ENCODE peak calls at places on chromosome 15, in seven cellular contexts. One of them, this sample, is unnamed.

GRCh38 chr15:100383302-100384107 is 41.7 kb upstream of the ADAMTS17 start:
- DNase-seq in IMR-90: no peak
- DNase-seq in uterus: peak; percentile 18
- DNase-seq in stomach: no peak
- DNase-seq in A549: peak; percentile 64
- DNase-seq in prostate gland: peak; percentile 23
- DNase-seq in adrenal gland: peak; percentile 51
- DNase-seq in this sample: peak; percentile 52

GRCh38 chr15:64013179-64014043 is 32.9 kb downstream of the DAPK2 start:
- DNase-seq in IMR-90: no peak
- DNase-seq in uterus: no peak
- DNase-seq in stomach: peak; percentile 60
- DNase-seq in A549: no peak
- DNase-seq in prostate gland: no peak
- DNase-seq in adrenal gland: no peak
- DNase-seq in this sample: no peak

GRCh38 chr15:25613113-25613512 is 174.3 kb upstream of the UBE3A start:
- DNase-seq in IMR-90: no peak
- DNase-seq in uterus: no peak
- DNase-seq in stomach: no peak
- DNase-seq in A549: no peak
- DNase-seq in prostate gland: no peak
- DNase-seq in adrenal gland: no peak
- DNase-seq in this sample: no peak

GRCh38 chr15:45759910-45760309 is 125.1 kb downstream of the SQOR start:
- DNase-seq in IMR-90: no peak
- DNase-seq in uterus: no peak
- DNase-seq in stomach: no peak
- DNase-seq in A549: no peak
- DNase-seq in prostate gland: no peak
- DNase-seq in adrenal gland: no peak
- DNase-seq in this sample: no peak

GRCh38 chr15:62601779-62602540 is 436.9 kb upstream of the C2CD4B start:
- DNase-seq in IMR-90: peak; percentile 43
- DNase-seq in uterus: no peak
- DNase-seq in stomach: no peak
- DNase-seq in A549: peak; percentile 38
- DNase-seq in prostate gland: no peak
- DNase-seq in adrenal gland: no peak
- DNase-seq in this sample: no peak

GRCh38 chr15:68843425-68844311 is 23.0 kb upstream of the ANP32A start:
- DNase-seq in IMR-90: no peak
- DNase-seq in uterus: no peak
- DNase-seq in stomach: no peak
- DNase-seq in A549: no peak
- DNase-seq in prostate gland: no peak
- DNase-seq in adrenal gland: no peak
- DNase-seq in this sample: peak; percentile 34

GRCh38 chr15:81317642-81318017 is 6.3 kb downstream of the STARD5 start:
- DNase-seq in IMR-90: no peak
- DNase-seq in uterus: no peak
- DNase-seq in stomach: no peak
- DNase-seq in A549: no peak
- DNase-seq in prostate gland: no peak
- DNase-seq in adrenal gland: no peak
- DNase-seq in this sample: no peak

GRCh38 chr15:98872777-98873176 is 134.8 kb downstream of the PGPEP1L start:
- DNase-seq in IMR-90: no peak
- DNase-seq in uterus: no peak
- DNase-seq in stomach: no peak
- DNase-seq in A549: peak; percentile 95
- DNase-seq in prostate gland: no peak
- DNase-seq in adrenal gland: no peak
- DNase-seq in this sample: no peak

GRCh38 chr15:101145362-101145761 is 106.5 kb downstream of the CHSY1 start:
- DNase-seq in IMR-90: peak; percentile 50
- DNase-seq in uterus: no peak
- DNase-seq in stomach: no peak
- DNase-seq in A549: peak; percentile 27
- DNase-seq in prostate gland: no peak
- DNase-seq in adrenal gland: no peak
- DNase-seq in this sample: no peak

GRCh38 chr15:33865416-33865815 is 102.9 kb upstream of the CHRM5 start:
- DNase-seq in IMR-90: peak; percentile 78
- DNase-seq in uterus: no peak
- DNase-seq in stomach: no peak
- DNase-seq in A549: no peak
- DNase-seq in prostate gland: no peak
- DNase-seq in adrenal gland: no peak
- DNase-seq in this sample: no peak

GRCh38 chr15:101179341-101180153 is 72.3 kb downstream of the CHSY1 start:
- DNase-seq in IMR-90: peak; percentile 74
- DNase-seq in uterus: no peak
- DNase-seq in stomach: no peak
- DNase-seq in A549: no peak
- DNase-seq in prostate gland: peak; percentile 55
- DNase-seq in adrenal gland: no peak
- DNase-seq in this sample: peak; percentile 60

GRCh38 chr15:77507911-77508310 is 87.2 kb downstream of the HMG20A start:
- DNase-seq in IMR-90: peak; percentile 59
- DNase-seq in uterus: no peak
- DNase-seq in stomach: peak; percentile 57
- DNase-seq in A549: no peak
- DNase-seq in prostate gland: no peak
- DNase-seq in adrenal gland: peak; percentile 67
- DNase-seq in this sample: peak; percentile 93

GRCh38 chr15:86685263-86685662 is 605.6 kb downstream of the AGBL1 start:
- DNase-seq in IMR-90: no peak
- DNase-seq in uterus: no peak
- DNase-seq in stomach: no peak
- DNase-seq in A549: no peak
- DNase-seq in prostate gland: no peak
- DNase-seq in adrenal gland: no peak
- DNase-seq in this sample: no peak

GRCh38 chr15:72318408-72318942 is 1.5 kb downstream of the CELF6 start:
- DNase-seq in IMR-90: no peak
- DNase-seq in uterus: no peak
- DNase-seq in stomach: no peak
- DNase-seq in A549: peak; percentile 11
- DNase-seq in prostate gland: no peak
- DNase-seq in adrenal gland: no peak
- DNase-seq in this sample: no peak

GRCh38 chr15:101099183-101099582 is 152.7 kb downstream of the CHSY1 start:
- DNase-seq in IMR-90: no peak
- DNase-seq in uterus: no peak
- DNase-seq in stomach: no peak
- DNase-seq in A549: no peak
- DNase-seq in prostate gland: no peak
- DNase-seq in adrenal gland: no peak
- DNase-seq in this sample: no peak

GRCh38 chr15:44501768-44502366 is 35.1 kb upstream of the EIF3J start:
- DNase-seq in IMR-90: peak; percentile 66
- DNase-seq in uterus: no peak
- DNase-seq in stomach: no peak
- DNase-seq in A549: peak; percentile 20
- DNase-seq in prostate gland: no peak
- DNase-seq in adrenal gland: no peak
- DNase-seq in this sample: no peak

GRCh38 chr15:64503197-64503596 is 42.8 kb downstream of the ZNF609 start:
- DNase-seq in IMR-90: peak; percentile 74
- DNase-seq in uterus: no peak
- DNase-seq in stomach: no peak
- DNase-seq in A549: no peak
- DNase-seq in prostate gland: no peak
- DNase-seq in adrenal gland: no peak
- DNase-seq in this sample: no peak

GRCh38 chr15:70234256-70234965 is 136.7 kb upstream of the TLE3 start:
- DNase-seq in IMR-90: peak; percentile 60
- DNase-seq in uterus: no peak
- DNase-seq in stomach: no peak
- DNase-seq in A549: no peak
- DNase-seq in prostate gland: no peak
- DNase-seq in adrenal gland: no peak
- DNase-seq in this sample: no peak

GRCh38 chr15:77031376-77032050 is 36.6 kb downstream of the PSTPIP1 start:
- DNase-seq in IMR-90: peak; percentile 44
- DNase-seq in uterus: no peak
- DNase-seq in stomach: peak; percentile 25
- DNase-seq in A549: no peak
- DNase-seq in prostate gland: no peak
- DNase-seq in adrenal gland: peak; percentile 9
- DNase-seq in this sample: peak; percentile 10

GRCh38 chr15:78347586-78348543 is 7.7 kb downstream of the CRABP1 start:
- DNase-seq in IMR-90: no peak
- DNase-seq in uterus: no peak
- DNase-seq in stomach: no peak
- DNase-seq in A549: no peak
- DNase-seq in prostate gland: peak; percentile 52
- DNase-seq in adrenal gland: no peak
- DNase-seq in this sample: no peak

GRCh38 chr15:58548308-58549012 is 116.7 kb downstream of the LIPC start:
- DNase-seq in IMR-90: no peak
- DNase-seq in uterus: no peak
- DNase-seq in stomach: peak; percentile 11
- DNase-seq in A549: no peak
- DNase-seq in prostate gland: no peak
- DNase-seq in adrenal gland: no peak
- DNase-seq in this sample: no peak

GRCh38 chr15:58549780-58550064 is 117.9 kb downstream of the LIPC start:
- DNase-seq in IMR-90: no peak
- DNase-seq in uterus: no peak
- DNase-seq in stomach: peak; percentile 7
- DNase-seq in A549: no peak
- DNase-seq in prostate gland: no peak
- DNase-seq in adrenal gland: no peak
- DNase-seq in this sample: no peak

GRCh38 chr15:58547628-58548307 is 116.0 kb downstream of the LIPC start:
- DNase-seq in IMR-90: no peak
- DNase-seq in uterus: no peak
- DNase-seq in stomach: no peak
- DNase-seq in A549: no peak
- DNase-seq in prostate gland: no peak
- DNase-seq in adrenal gland: no peak
- DNase-seq in this sample: no peak

GRCh38 chr15:58551084-58551763 is 119.4 kb downstream of the LIPC start:
- DNase-seq in IMR-90: no peak
- DNase-seq in uterus: no peak
- DNase-seq in stomach: peak; percentile 14
- DNase-seq in A549: no peak
- DNase-seq in prostate gland: no peak
- DNase-seq in adrenal gland: no peak
- DNase-seq in this sample: no peak

DNA sequence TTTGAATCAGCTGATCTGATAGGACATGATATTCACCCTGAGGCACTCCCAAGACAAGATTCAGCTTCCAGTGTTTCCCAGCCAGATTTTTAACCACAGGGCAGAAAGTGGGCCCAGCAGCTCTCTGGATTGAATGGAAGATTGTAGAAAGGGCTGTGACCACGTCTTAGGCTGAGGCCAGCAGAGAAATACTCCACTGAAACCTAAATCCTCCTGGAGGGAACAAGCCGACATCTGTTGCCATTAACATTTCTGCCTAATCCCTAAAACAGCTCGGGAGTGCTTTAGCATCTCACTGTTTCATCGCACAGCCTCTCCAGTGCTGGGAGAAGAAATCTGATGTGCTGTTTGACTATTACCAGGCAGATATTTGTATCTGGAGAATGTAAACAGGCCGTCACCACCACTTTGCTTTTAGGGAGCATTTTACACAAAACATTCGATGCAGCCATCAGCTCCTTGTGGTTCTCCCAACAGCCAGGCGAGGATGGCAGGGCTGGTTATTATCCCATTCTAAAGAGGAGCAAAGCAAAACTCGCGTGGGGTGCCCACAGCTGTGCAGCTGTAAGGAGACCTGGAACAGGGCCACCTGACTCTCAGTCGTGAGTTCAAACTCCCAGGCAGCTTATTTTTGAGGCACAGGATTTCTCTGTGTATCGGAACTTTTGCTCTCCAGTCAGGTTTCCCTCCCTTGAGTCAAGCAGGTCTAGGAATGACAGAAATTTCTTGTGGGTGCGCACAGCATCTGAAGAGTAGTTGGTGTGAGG is 117.4 kb downstream of the LIPC start:
- DNase-seq in IMR-90: peak; percentile 74
- DNase-seq in uterus: no peak
- DNase-seq in stomach: peak; percentile 20
- DNase-seq in A549: no peak
- DNase-seq in prostate gland: no peak
- DNase-seq in adrenal gland: no peak
- DNase-seq in this sample: no peak
- H3K4me1 ChIP-seq in IMR-90: peaks cover 42% of the 10 kb centered on the region
- H3K4me1 ChIP-seq in uterus: no peaks in the 10 kb centered on the region
- H3K4me1 ChIP-seq in stomach: peaks cover 29% of the 10 kb centered on the region
- H3K4me1 ChIP-seq in A549: peaks cover 60% of the 10 kb centered on the region
- H3K4me1 ChIP-seq in prostate gland: peaks cover 3% of the 10 kb centered on the region
- H3K4me1 ChIP-seq in adrenal gland: peaks cover 10% of the 10 kb centered on the region
- H3K4me1 ChIP-seq in this sample: peaks cover 10% of the 10 kb centered on the region

GRCh38 chr15:59300618-59301139 is 72.0 kb downstream of the MYO1E start:
- DNase-seq in IMR-90: no peak
- DNase-seq in uterus: peak; percentile 36
- DNase-seq in stomach: peak; percentile 48
- DNase-seq in A549: peak; percentile 65
- DNase-seq in prostate gland: no peak
- DNase-seq in adrenal gland: no peak
- DNase-seq in this sample: peak; percentile 24
- H3K4me3 ChIP-seq in IMR-90: no peak overlapping the region
- H3K4me3 ChIP-seq in uterus: no peak overlapping the region
- H3K4me3 ChIP-seq in stomach: no peak overlapping the region
- H3K4me3 ChIP-seq in A549: peak overlapping the region; percentile 18
- H3K4me3 ChIP-seq in prostate gland: no peak overlapping the region
- H3K4me3 ChIP-seq in adrenal gland: no peak overlapping the region
- H3K4me3 ChIP-seq in this sample: no peak overlapping the region

DNA sequence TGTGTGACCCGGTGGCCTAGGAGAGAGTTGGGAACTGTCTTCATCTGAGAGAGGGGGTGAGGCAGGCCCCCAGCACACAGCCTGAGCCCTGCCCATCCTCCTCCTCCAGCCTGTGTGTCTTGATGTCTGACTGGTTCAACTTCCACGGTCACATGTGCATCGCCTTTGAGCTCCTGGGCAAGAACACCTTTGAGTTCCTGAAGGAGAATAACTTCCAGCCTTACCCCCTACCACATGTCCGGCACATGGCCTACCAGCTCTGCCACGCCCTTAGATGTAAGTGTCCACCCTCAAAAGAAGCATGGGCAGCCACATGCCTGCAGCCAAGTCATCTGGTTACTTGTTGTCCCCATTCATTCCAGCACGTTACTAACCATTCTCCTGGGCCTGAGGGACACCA is 10.1 kb downstream of the CLK3 start:
- DNase-seq in IMR-90: no peak
- DNase-seq in uterus: no peak
- DNase-seq in stomach: no peak
- DNase-seq in A549: no peak
- DNase-seq in prostate gland: no peak
- DNase-seq in adrenal gland: no peak
- DNase-seq in this sample: no peak
- TF ChIP-seq POLR2A in IMR-90: no peak
- TF ChIP-seq POLR2A in uterus: no peak
- TF ChIP-seq POLR2A in stomach: no peak
- TF ChIP-seq POLR2A in A549: no peak
- TF ChIP-seq POLR2A in prostate gland: no peak
- TF ChIP-seq POLR2A in adrenal gland: no peak
- TF ChIP-seq POLR2A in this sample: no peak

GRCh38 chr15:94026458-94026967 is 204.8 kb upstream of the MCTP2 start:
- DNase-seq in IMR-90: peak; percentile 55
- DNase-seq in uterus: peak; percentile 32
- DNase-seq in stomach: no peak
- DNase-seq in A549: no peak
- DNase-seq in prostate gland: no peak
- DNase-seq in adrenal gland: no peak
- DNase-seq in this sample: no peak
- H3K4me1 ChIP-seq in IMR-90: no peaks in the 10 kb centered on the region
- H3K4me1 ChIP-seq in uterus: no peaks in the 10 kb centered on the region
- H3K4me1 ChIP-seq in stomach: peaks cover 22% of the 10 kb centered on the region
- H3K4me1 ChIP-seq in A549: no peaks in the 10 kb centered on the region
- H3K4me1 ChIP-seq in prostate gland: no peaks in the 10 kb centered on the region
- H3K4me1 ChIP-seq in adrenal gland: no peaks in the 10 kb centered on the region
- H3K4me1 ChIP-seq in this sample: no peaks in the 10 kb centered on the region

This sample was measured in testis.